ENCODE peak calls at places on chromosomes 7 and 10, in ten cellular contexts. I, P, K, W, J, G, A, E, H and S are unnamed samples. For H3K9me3, the result is how much of the 10 kb centered on the place peaks cover.

GRCh38 chr7:37016073-37016878 is 292.0 kb upstream of the AOAH start:
- DNase-seq in I (no peak), P (no peak), K (no peak), W (no peak), J (no peak), G (no peak), A (no peak), E (no peak), H (no peak), S (no peak)

GRCh38 chr7:74294191-74294998 is 5.2 kb downstream of the CLIP2 start:
- DNase-seq in I (no peak), P (no peak), K (peak), W (no peak), J (peak), G (no peak), A (no peak), E (no peak), H (no peak), S (peak)

GRCh38 chr7:137975223-137975622 is 26.7 kb downstream of the CREB3L2 start:
- DNase-seq in I (peak), P (no peak), K (peak), W (no peak), J (peak), G (no peak), A (no peak), E (no peak), H (no peak), S (no peak)

GRCh38 chr10:124644281-124644680 is 99.9 kb downstream of the FAM53B start:
- DNase-seq in I (peak), P (no peak), K (no peak), W (no peak), J (no peak), G (no peak), A (no peak), E (no peak), H (no peak), S (no peak)

GRCh38 chr10:78416031-78416800 is 382.6 kb downstream of the RPS24 start:
- DNase-seq in I (no peak), P (no peak), K (no peak), W (no peak), J (no peak), G (no peak), A (no peak), E (no peak), H (peak), S (no peak)

GRCh38 chr10:133032976-133033741 is 54.6 kb upstream of the ADGRA1 start:
- DNase-seq in I (no peak), P (no peak), K (no peak), W (no peak), J (no peak), G (no peak), A (no peak), E (no peak), H (no peak), S (no peak)

GRCh38 chr10:133379152-133379800 is at the start of gene PAOX:
- DNase-seq in I (peak), P (peak), K (peak), W (peak), J (peak), G (peak), A (peak), E (no peak), H (peak), S (peak)

GRCh38 chr7:52355059-52355458 is 680.4 kb upstream of the POM121L12 start:
- DNase-seq in I (peak), P (no peak), K (no peak), W (no peak), J (no peak), G (no peak), A (no peak), E (no peak), H (no peak), S (no peak)

GRCh38 chr10:44293842-44294241 is 91.1 kb downstream of the CXCL12 start:
- DNase-seq in I (no peak), P (peak), K (peak), W (no peak), J (peak), G (peak), A (peak), E (no peak), H (no peak), S (no peak)

GRCh38 chr10:48517911-48518321 is 87.0 kb downstream of the ARHGAP22 start:
- DNase-seq in I (no peak), P (no peak), K (no peak), W (no peak), J (no peak), G (peak), A (no peak), E (no peak), H (peak), S (no peak)

DNA sequence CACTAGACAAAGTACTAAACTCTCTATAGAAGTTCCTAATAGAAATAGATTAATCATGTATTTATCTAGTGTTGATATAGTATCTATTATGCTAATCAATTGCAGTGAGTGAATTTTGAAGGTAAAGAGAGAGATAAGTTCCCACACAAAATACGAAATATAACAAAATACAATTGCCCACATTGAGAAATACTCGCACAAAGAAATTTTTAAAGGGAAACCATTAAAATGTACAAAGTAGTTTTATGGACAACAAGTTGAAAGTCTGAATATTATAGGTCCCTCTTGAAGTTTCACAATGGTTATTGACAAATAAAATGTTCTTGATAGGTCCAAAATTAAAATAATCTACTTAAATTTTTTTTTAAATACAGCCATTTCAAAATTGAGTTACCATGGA is 1031.1 kb downstream of the SORCS1 start:
- DNase-seq in I (no peak), P (no peak), K (no peak), W (no peak), J (no peak), G (no peak), A (no peak), E (no peak), H (no peak), S (no peak)
- H3K9me3 ChIP-seq in I (under half), P (under half), K (under half), W (under half), J (under half), G (under half), A (under half), E (under half), H (under half), S (under half)

GRCh38 chr7:111694376-111694775 is 132.1 kb upstream of the IMMP2L start:
- DNase-seq in I (no peak), P (no peak), K (no peak), W (no peak), J (no peak), G (no peak), A (no peak), E (no peak), H (no peak), S (no peak)

GRCh38 chr7:111697771-111698170 is 135.5 kb upstream of the IMMP2L start:
- DNase-seq in I (no peak), P (no peak), K (no peak), W (no peak), J (no peak), G (no peak), A (no peak), E (no peak), H (no peak), S (no peak)
- H3K27ac ChIP-seq in I (no peak), P (no peak), K (no peak), W (no peak), J (no peak), G (no peak), A (no peak), E (no peak), H (no peak), S (no peak)

DNA sequence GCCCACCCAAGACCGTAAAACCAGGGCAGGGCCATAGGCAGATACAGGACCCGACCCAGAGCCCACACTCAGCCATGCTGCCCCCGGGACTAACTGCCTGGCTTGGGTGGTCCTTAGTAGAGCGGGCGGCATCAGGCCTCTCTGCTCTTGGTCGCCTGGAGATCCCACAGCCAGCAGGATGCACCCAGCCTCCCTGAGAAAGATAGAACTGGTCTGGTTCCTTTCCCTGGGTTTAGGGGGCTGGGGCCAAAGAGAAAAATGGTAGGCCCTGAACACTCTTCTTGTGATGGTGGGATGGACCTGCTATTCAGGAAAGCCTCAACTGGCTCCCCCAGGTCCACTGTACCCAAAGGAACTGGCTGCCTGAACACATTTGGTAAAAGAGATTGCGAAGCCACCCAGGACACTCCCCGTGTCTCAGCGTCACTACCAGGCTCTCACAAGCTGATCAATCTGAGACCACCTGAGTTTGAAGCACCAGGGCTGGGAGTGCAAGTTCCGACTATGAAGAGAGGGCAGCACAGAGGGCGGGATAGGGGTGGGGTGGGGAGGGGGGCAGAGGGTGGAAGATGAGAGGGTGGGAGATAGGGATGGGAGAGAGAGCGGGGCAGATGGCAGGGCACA is 591.5 kb downstream of the DNAJB6 start:
- DNase-seq in I (no peak), P (no peak), K (no peak), W (no peak), J (no peak), G (no peak), A (no peak), E (no peak), H (no peak), S (no peak)
- H3K9me3 ChIP-seq in I (under half), P (under half), K (under half), W (under half), J (under half), G (under half), A (under half), E (under half), H (under half), S (under half)

DNA sequence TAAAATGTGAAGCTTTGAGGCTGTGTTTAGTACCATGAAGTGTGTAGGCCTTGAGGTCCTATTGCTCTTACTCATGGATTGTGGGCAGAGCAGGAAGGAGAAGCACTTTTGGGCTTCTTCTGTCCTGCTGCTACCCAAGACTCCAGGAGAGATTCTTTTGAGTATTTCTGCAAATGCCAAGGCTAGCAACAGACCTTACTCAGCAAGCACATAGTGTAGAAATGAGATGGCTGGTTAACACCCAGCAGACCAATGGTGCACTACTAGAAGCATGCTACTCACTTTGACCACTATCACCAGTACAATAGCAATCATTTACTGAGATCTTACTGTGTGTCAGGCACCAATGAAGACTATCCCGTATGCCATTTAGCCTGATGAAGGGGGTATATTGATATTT is 3.2 kb downstream of the PLPP4 start:
- DNase-seq in I (no peak), P (no peak), K (no peak), W (no peak), J (no peak), G (no peak), A (no peak), E (no peak), H (no peak), S (no peak)
- H3K27ac ChIP-seq in I (no peak), P (no peak), K (no peak), W (no peak), J (no peak), G (no peak), A (no peak), E (no peak), H (no peak), S (no peak)

GRCh38 chr7:159229683-159230475 is 85.2 kb upstream of the VIPR2 start:
- DNase-seq in I (no peak), P (no peak), K (no peak), W (no peak), J (no peak), G (no peak), A (no peak), E (no peak), H (no peak), S (no peak)

GRCh38 chr7:159227433-159227832 is 82.8 kb upstream of the VIPR2 start:
- DNase-seq in I (no peak), P (no peak), K (no peak), W (no peak), J (no peak), G (no peak), A (no peak), E (no peak), H (no peak), S (no peak)

GRCh38 chr7:159226303-159226702 is 81.6 kb upstream of the VIPR2 start:
- DNase-seq in I (no peak), P (no peak), K (no peak), W (no peak), J (no peak), G (no peak), A (no peak), E (no peak), H (no peak), S (no peak)

GRCh38 chr7:159231017-159231416 is 86.3 kb upstream of the VIPR2 start:
- DNase-seq in I (peak), P (no peak), K (no peak), W (no peak), J (no peak), G (no peak), A (no peak), E (no peak), H (no peak), S (no peak)
- H3K9me3 ChIP-seq in I (under half), P (under half), K (under half), W (under half), J (under half), G (under half), A (under half), E (under half), H (under half), S (under half)

GRCh38 chr7:44144426-44144967 is 3.4 kb upstream of the MYL7 start:
- DNase-seq in I (no peak), P (no peak), K (no peak), W (no peak), J (no peak), G (peak), A (no peak), E (no peak), H (no peak), S (no peak)

GRCh38 chr7:44144968-44145418 is 3.9 kb upstream of the MYL7 start:
- DNase-seq in I (no peak), P (no peak), K (no peak), W (no peak), J (no peak), G (no peak), A (no peak), E (no peak), H (no peak), S (no peak)

GRCh38 chr7:44147026-44147881 is 6.1 kb upstream of the MYL7 start:
- DNase-seq in I (peak), P (no peak), K (no peak), W (no peak), J (no peak), G (no peak), A (no peak), E (no peak), H (no peak), S (peak)

GRCh38 chr7:44145419-44145968 is 4.4 kb upstream of the MYL7 start:
- DNase-seq in I (peak), P (no peak), K (no peak), W (no peak), J (no peak), G (no peak), A (no peak), E (no peak), H (no peak), S (no peak)

DNA sequence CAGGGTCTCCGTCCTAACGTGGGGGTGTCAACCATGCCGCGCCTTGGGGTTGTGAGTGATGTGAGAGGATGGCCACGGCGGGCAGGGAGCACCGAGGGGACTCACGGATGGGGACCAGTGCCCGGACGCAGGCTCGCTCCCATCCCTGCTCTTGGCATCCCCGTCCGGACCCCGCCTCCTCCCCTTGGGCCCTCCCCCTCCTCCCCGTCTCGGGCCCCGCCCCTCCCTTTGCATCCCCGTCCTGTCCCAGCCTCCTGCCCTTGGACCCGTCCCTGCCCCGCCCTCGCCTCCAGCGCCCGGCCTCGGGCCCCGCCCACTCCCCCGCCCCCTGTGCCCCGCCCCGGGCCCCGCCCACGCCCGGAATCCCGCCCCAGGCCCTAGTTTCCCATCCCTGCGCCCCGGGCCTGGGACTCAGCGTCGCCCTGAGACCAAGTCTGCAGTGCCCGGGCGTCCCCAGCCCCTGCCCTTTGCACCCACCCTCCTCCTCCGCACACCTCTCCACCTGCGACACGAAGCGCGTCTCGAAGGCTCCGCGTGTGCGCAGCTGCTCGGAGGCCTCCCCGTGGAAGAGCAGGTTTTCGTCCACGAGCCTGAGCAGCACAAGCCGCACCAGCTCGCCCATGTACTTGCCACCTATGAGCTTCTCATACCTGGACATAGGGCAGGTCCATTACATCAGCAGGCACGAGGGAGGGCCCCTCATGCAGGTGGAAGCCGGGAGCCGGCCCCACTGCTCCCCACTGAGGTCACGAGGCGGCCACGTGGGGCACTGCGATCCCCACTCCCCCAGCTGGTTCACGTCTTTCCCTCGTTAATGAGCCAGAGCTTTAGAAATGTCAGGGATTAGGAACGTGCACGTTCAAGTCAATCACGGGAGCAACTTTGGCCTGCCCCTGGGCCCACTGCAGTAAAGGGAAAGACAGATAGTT is 5.1 kb upstream of the MYL7 start:
- DNase-seq in I (peak), P (peak), K (peak), W (no peak), J (peak), G (peak), A (peak), E (peak), H (peak), S (peak)
- H3K27ac ChIP-seq in I (no peak), P (no peak), K (no peak), W (no peak), J (no peak), G (no peak), A (no peak), E (no peak), H (no peak), S (no peak)

DNA sequence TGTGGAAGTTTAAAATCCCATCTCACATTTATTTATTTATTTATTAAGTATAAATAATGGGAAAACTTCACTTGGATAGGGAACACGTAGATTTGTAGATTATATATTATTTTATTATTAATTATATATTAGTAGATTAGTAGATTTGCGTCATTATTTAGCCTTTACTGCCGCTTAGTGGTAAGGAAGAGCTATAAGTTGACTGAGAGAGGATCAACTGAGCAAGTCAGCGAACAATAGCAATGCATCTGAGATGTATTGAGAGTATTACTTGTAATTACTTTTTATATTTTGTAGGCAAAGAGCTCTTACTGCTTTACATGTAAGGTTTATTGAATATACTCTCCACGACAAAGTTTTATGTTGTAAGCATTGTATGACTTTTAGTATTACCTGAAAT is 244.5 kb upstream of the ANKRD30A start:
- DNase-seq in I (peak), P (no peak), K (no peak), W (no peak), J (no peak), G (no peak), A (no peak), E (no peak), H (no peak), S (no peak)
- H3K9me3 ChIP-seq in I (under half), P (under half), K (under half), W (under half), J (under half), G (under half), A (under half), E (under half), H (under half), S (under half)

GRCh38 chr7:17558135-17558534 is 259.7 kb downstream of the AHR start:
- DNase-seq in I (no peak), P (no peak), K (no peak), W (no peak), J (no peak), G (no peak), A (no peak), E (no peak), H (no peak), S (no peak)
- H3K27ac ChIP-seq in I (no peak), P (no peak), K (no peak), W (peak), J (no peak), G (peak), A (peak), E (no peak), H (no peak), S (peak)